ENCODE peak calls at places on chromosomes 7 and 10, in six cellular contexts. T is NB4, O is right lobe of liver, N is H54, Y is adrenal gland, U is transverse colon. S is an unnamed sample.

GRCh38 chr10:120978589-120979252 is 127.6 kb downstream of the WDR11 start:
- DNase-seq in T (no peak), O (no peak), N (peak; percentile 9), Y (peak; percentile 53), U (no peak), S (no peak)

GRCh38 chr7:140595468-140596147 is 45.0 kb downstream of the DENND2A start:
- DNase-seq in T (no peak), O (no peak), N (no peak), Y (no peak), U (no peak), S (no peak)

GRCh38 chr7:153413199-153413539 is 639.0 kb upstream of the DPP6 start:
- DNase-seq in T (no peak), O (no peak), N (no peak), Y (no peak), U (no peak), S (no peak)

GRCh38 chr7:69825031-69825681 is 226.9 kb downstream of the AUTS2 start:
- DNase-seq in T (peak; percentile 19), O (no peak), N (no peak), Y (no peak), U (no peak), S (no peak)

GRCh38 chr10:9603972-9604371 is 1413.7 kb upstream of the CELF2 start:
- DNase-seq in T (no peak), O (no peak), N (no peak), Y (no peak), U (no peak), S (no peak)

GRCh38 chr10:74081918-74082317 is 68.7 kb downstream of the AP3M1 start:
- DNase-seq in T (no peak), O (no peak), N (no peak), Y (no peak), U (no peak), S (no peak)

GRCh38 chr7:93036807-93037206 is 81.0 kb downstream of the SAMD9 start:
- DNase-seq in T (no peak), O (no peak), N (no peak), Y (no peak), U (no peak), S (no peak)

GRCh38 chr7:117673839-117674238 is 194.0 kb downstream of the CFTR start:
- DNase-seq in T (peak; percentile 19), O (no peak), N (no peak), Y (no peak), U (no peak), S (no peak)

GRCh38 chr10:99329891-99330674 is 927 bp downstream of the CNNM1 start:
- DNase-seq in T (no peak), O (peak; percentile 56), N (no peak), Y (peak; percentile 56), U (no peak), S (peak; percentile 48)

GRCh38 chr7:114426824-114427223 is 12.2 kb downstream of the FOXP2 start:
- DNase-seq in T (no peak), O (no peak), N (no peak), Y (no peak), U (no peak), S (no peak)

GRCh38 chr10:28263136-28263857 is 39.6 kb downstream of the MPP7 start:
- DNase-seq in T (no peak), O (no peak), N (no peak), Y (no peak), U (peak; percentile 21), S (peak; percentile 41)

GRCh38 chr10:33273295-33274002 is 61.0 kb downstream of the NRP1 start:
- DNase-seq in T (no peak), O (peak; percentile 95), N (peak; percentile 57), Y (peak; percentile 94), U (peak; percentile 78), S (peak; percentile 94)

GRCh38 chr10:31133628-31134302 is 102.1 kb upstream of the ZNF438 start:
- DNase-seq in T (peak; percentile 89), O (peak; percentile 79), N (peak; percentile 64), Y (peak; percentile 87), U (peak; percentile 85), S (peak; percentile 81)

GRCh38 chr10:109475704-109476103 is 447.6 kb downstream of the XPNPEP1 start:
- DNase-seq in T (no peak), O (no peak), N (no peak), Y (no peak), U (no peak), S (no peak)

GRCh38 chr10:129583831-129584230 is 116.8 kb downstream of the MGMT start:
- DNase-seq in T (no peak), O (no peak), N (no peak), Y (no peak), U (no peak), S (no peak)

GRCh38 chr7:12800501-12800900 is 113.1 kb downstream of the ARL4A start:
- DNase-seq in T (no peak), O (no peak), N (no peak), Y (no peak), U (no peak), S (no peak)

GRCh38 chr10:5094265-5095205 is at the start of gene AKR1C3:
- DNase-seq in T (peak; percentile 51), O (no peak), N (no peak), Y (no peak), U (no peak), S (no peak)

GRCh38 chr7:27433581-27433980 is 191.0 kb downstream of the EVX1 start:
- DNase-seq in T (no peak), O (no peak), N (no peak), Y (no peak), U (no peak), S (no peak)

GRCh38 chr10:31322647-31323046 is 3.6 kb downstream of the ZEB1 start:
- DNase-seq in T (peak; percentile 18), O (no peak), N (no peak), Y (no peak), U (no peak), S (no peak)

GRCh38 chr10:35554461-35555056 is 50.6 kb upstream of the GJD4 start:
- DNase-seq in T (no peak), O (no peak), N (no peak), Y (no peak), U (no peak), S (no peak)

GRCh38 chr7:155166673-155167370 is 96.7 kb downstream of the HTR5A start:
- DNase-seq in T (peak; percentile 96), O (no peak), N (peak; percentile 91), Y (peak; percentile 94), U (peak; percentile 34), S (no peak)

GRCh38 chr10:62728479-62728878 is 76.0 kb upstream of the ADO start:
- DNase-seq in T (peak; percentile 86), O (no peak), N (no peak), Y (no peak), U (no peak), S (no peak)

DNA sequence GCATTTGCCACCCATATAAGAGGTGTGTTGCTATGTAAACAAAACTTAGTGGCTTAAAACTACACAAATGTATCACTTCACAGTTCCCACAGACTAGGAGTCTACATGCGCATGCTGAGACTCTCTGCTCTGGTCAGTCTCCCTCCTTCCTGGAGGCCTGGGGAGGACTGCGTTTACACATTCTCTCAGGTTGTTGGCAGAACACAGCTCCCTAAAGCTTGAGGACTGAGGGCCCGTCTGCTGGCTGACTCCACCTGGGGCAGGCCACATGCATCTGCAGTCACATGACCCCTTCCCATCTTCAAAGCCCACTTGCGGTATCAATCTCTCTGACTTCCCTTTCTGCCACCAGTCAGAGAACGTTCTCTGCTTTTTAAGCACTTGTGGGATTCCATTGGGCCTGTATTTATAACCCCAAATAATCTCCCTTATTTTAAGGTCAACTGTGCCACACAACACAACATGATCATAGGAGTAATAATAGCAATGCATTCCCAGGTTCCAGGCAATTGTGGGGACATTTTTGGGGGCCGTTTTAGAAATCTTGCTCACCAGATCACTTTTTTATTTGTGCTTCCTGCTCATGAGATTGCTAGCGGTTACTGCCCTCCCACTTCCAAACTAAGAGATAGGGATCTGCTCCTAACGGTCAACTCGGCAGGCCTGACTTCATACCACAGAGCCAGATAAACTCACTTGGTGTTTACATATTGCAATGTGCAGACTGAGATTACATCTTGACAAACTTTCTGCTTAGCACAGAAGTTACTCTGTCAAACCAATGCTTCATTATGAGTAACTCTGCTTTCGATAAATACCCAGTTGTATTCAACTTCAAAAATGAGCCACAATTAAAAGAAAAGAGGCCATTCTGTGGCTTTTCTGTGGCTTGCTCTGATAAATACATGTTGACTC is 96.3 kb downstream of the ALOX5 start:
- DNase-seq in T (peak; percentile 83), O (peak; percentile 69), N (no peak), Y (no peak), U (peak; percentile 34), S (no peak)
- TF ChIP-seq POLR2A in T (no peak), O (no peak), N (no peak), Y (no peak), U (no peak), S (no peak)

GRCh38 chr10:81871558-81871957 is 3.4 kb upstream of the NRG3 start:
- DNase-seq in T (no peak), O (no peak), N (no peak), Y (no peak), U (no peak), S (no peak)

GRCh38 chr10:81873231-81873931 is 1.6 kb upstream of the NRG3 start:
- DNase-seq in T (no peak), O (no peak), N (no peak), Y (no peak), U (no peak), S (no peak)

GRCh38 chr10:81873932-81874816 is 820 bp upstream of the NRG3 start:
- DNase-seq in T (no peak), O (peak; percentile 76), N (no peak), Y (no peak), U (no peak), S (peak; percentile 60)

GRCh38 chr10:81872206-81872605 is 2.8 kb upstream of the NRG3 start:
- DNase-seq in T (no peak), O (no peak), N (no peak), Y (no peak), U (no peak), S (no peak)

DNA sequence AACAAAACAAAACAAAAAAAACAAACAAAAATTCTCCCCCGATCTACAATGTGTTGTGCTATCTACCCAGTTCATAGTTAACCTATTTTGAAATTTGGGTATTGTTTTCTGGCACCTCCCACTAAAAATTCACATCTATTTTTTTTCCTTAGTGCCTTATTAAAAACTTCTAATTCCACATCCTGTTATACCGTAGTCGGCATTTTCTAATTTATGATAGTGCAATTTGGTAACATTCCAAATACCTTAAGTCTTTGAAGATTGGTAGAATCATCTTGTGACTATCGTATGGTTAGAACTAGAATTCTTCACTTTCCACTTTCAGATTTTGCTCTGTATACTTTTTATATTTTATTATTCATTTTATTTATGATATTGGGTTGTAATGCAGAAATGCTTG is 4.5 kb upstream of the NRG3 start:
- DNase-seq in T (no peak), O (no peak), N (no peak), Y (no peak), U (no peak), S (no peak)
- TF ChIP-seq POLR2A in T (no peak), O (no peak), N (no peak), Y (no peak), U (no peak), S (no peak)

DNA sequence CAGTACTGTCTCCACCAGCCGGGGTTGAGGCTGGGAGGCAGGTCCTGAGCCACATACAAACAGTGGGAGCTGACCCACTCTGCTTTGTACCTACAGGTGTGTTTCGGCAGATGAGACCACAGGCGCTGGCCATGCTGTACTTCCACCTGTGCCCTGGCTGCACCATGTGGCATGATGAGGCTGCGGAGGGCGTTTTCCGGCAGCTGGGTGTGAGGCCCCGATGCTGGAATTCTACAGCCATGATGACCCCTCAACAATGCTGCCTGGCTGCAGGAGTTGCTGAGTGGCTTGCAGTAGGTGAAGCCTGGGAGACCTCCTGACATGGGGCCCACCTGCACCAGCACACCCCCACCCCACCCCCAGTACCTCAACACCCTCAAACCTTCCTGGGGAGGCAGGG is 18.0 kb downstream of the IMPDH1 start:
- DNase-seq in T (no peak), O (no peak), N (no peak), Y (no peak), U (no peak), S (no peak)
- TF ChIP-seq POLR2A in T (no peak), O (no peak), N (no peak), Y (no peak), U (no peak), S (no peak)

GRCh38 chr7:16774986-16775385 is 21.4 kb downstream of the TSPAN13 start:
- DNase-seq in T (no peak), O (no peak), N (no peak), Y (no peak), U (no peak), S (no peak)
- TF ChIP-seq POLR2A in T (no peak), O (no peak), N (no peak), Y (no peak), U (no peak), S (no peak)